ENCODE peak calls at places on chromosomes 4 and X, in four cellular contexts. D, V, G and R are unnamed samples.

GRCh38 chrX:14026121-14026520 is 3.6 kb downstream of the GEMIN8 start:
- DNase-seq in G (no peak), V (no peak), D (no peak), R (no peak)

GRCh38 chrX:9227276-9227675 is 193.3 kb upstream of the FAM9B start:
- DNase-seq in D (no peak), G (no peak), V (no peak), R (no peak)

GRCh38 chr4:17206829-17207773 is 304.8 kb downstream of the QDPR start:
- DNase-seq in D (no peak), V (no peak), G (no peak), R (no peak)

GRCh38 chr4:186940476-186940875 is 216.8 kb upstream of the FAT1 start:
- DNase-seq in V (no peak), D (no peak), G (no peak), R (no peak)

GRCh38 chr4:101232074-101232776 is 115.1 kb downstream of the PPP3CA start:
- DNase-seq in G (no peak), D (no peak), V (no peak), R (peak; percentile 33)

GRCh38 chr4:24456431-24456830 is 127.9 kb downstream of the DHX15 start:
- DNase-seq in V (no peak), D (no peak), G (no peak), R (no peak)

GRCh38 chr4:76950846-76951321 is 1.3 kb downstream of the SEPTIN11 start:
- DNase-seq in V (no peak), D (no peak), G (peak; percentile 18), R (no peak)

GRCh38 chr4:62320612-62321011 is 1120.5 kb downstream of the ADGRL3 start:
- DNase-seq in D (no peak), V (peak; percentile 7), G (no peak), R (no peak)

GRCh38 chr4:144899393-144899792 is 198.6 kb downstream of the ANAPC10 start:
- DNase-seq in V (no peak), G (no peak), D (no peak), R (no peak)

GRCh38 chr4:15675363-15675762 is 6.3 kb upstream of the FAM200B start:
- DNase-seq in G (no peak), V (no peak), D (no peak), R (no peak)

GRCh38 chr4:74934016-74934821 is 1.3 kb downstream of the PARM1 start:
- DNase-seq in D (peak; percentile 75), V (peak; percentile 58), G (peak; percentile 54), R (no peak)

GRCh38 chrX:633655-634305 is 3.2 kb downstream of the SHOX start:
- DNase-seq in V (peak; percentile 63), D (peak; percentile 50), G (no peak), R (no peak)

GRCh38 chrX:138463476-138463875 is 248.0 kb downstream of the FGF13 start:
- DNase-seq in D (no peak), G (no peak), V (no peak), R (no peak)

GRCh38 chr4:101756181-101756580 is 34.3 kb upstream of the BANK1 start:
- DNase-seq in D (no peak), V (no peak), G (no peak), R (no peak)

GRCh38 chr4:110514889-110515479 is 39.0 kb downstream of the ENPEP start:
- DNase-seq in D (no peak), G (no peak), V (no peak), R (no peak)

GRCh38 chrX:141405878-141406492 is 163.7 kb upstream of the SPANXC start:
- DNase-seq in G (no peak), D (no peak), V (no peak), R (no peak)

GRCh38 chrX:23127586-23127985 is 127.8 kb downstream of the DDX53 start:
- DNase-seq in D (no peak), G (no peak), V (no peak), R (no peak)

GRCh38 chrX:134171661-134172587 is 65.1 kb upstream of the CCDC160 start:
- DNase-seq in D (peak; percentile 74), V (peak; percentile 78), G (no peak), R (peak; percentile 15)

GRCh38 chrX:132407704-132408103 is 81.1 kb downstream of the MBNL3 start:
- DNase-seq in G (no peak), V (no peak), D (no peak), R (no peak)

GRCh38 chr4:77473509-77473908 is 132.1 kb upstream of the CXCL13 start:
- DNase-seq in G (no peak), V (no peak), D (peak; percentile 64), R (no peak)

GRCh38 chr4:185171373-185172071 is 28.5 kb downstream of the SLC25A4 start:
- DNase-seq in D (no peak), V (no peak), G (no peak), R (no peak)

GRCh38 chr4:85107553-85107952 is 141.1 kb upstream of the WDFY3 start:
- DNase-seq in V (no peak), G (no peak), D (no peak), R (no peak)

GRCh38 chr4:6762244-6762615 is 20.3 kb upstream of the KIAA0232 start:
- DNase-seq in V (no peak), G (no peak), D (no peak), R (no peak)

GRCh38 chr4:129218897-129219296 is 122.9 kb downstream of the C4orf33 start:
- DNase-seq in V (no peak), G (no peak), D (no peak), R (no peak)

GRCh38 chr4:71389149-71389840 is 50.5 kb downstream of the SLC4A4 start:
- DNase-seq in G (no peak), D (no peak), V (no peak), R (no peak)

GRCh38 chrX:107561468-107562215 is 66.7 kb upstream of the PRPS1 start:
- DNase-seq in D (peak; percentile 87), G (no peak), V (no peak), R (no peak)

GRCh38 chr4:71368906-71369305 is 30.1 kb downstream of the SLC4A4 start:
- DNase-seq in G (no peak), V (peak; percentile 32), D (no peak), R (no peak)

GRCh38 chr4:52529983-52530382 is 129.1 kb downstream of the USP46 start:
- DNase-seq in G (no peak), D (no peak), V (no peak), R (no peak)

GRCh38 chrX:135596495-135596894 is 76.0 kb downstream of the INTS6L start:
- DNase-seq in G (peak; percentile 46), D (peak; percentile 83), V (no peak), R (no peak)

GRCh38 chr4:164252286-164252685 is 501.6 kb upstream of the SMIM31 start:
- DNase-seq in V (no peak), D (peak; percentile 75), G (no peak), R (no peak)

GRCh38 chr4:84606645-84607044 is 23.7 kb downstream of the CDS1 start:
- DNase-seq in V (no peak), D (no peak), G (no peak), R (no peak)

GRCh38 chrX:51834076-51834475 is 59.3 kb upstream of the MAGED1 start:
- DNase-seq in V (no peak), G (peak; percentile 11), D (no peak), R (no peak)

GRCh38 chr4:121900132-121900983 is 30.1 kb upstream of the BBS7 start:
- DNase-seq in V (no peak), G (peak; percentile 35), D (peak; percentile 85), R (no peak)

GRCh38 chrX:153400146-153401132 is 711 bp downstream of the PNMA6E start:
- DNase-seq in G (peak; percentile 41), V (peak; percentile 88), D (peak; percentile 86), R (peak; percentile 47)

GRCh38 chr4:40185830-40186664 is 10.8 kb upstream of the RHOH start:
- DNase-seq in V (no peak), G (no peak), D (no peak), R (no peak)

GRCh38 chr4:47623916-47624554 is 139.0 kb downstream of the ATP10D start:
- DNase-seq in V (no peak), G (no peak), D (no peak), R (no peak)

GRCh38 chr4:157304769-157305168 is 84.2 kb downstream of the GRIA2 start:
- DNase-seq in V (no peak), G (no peak), D (no peak), R (no peak)

GRCh38 chrX:80285131-80285773 is 135.0 kb upstream of the TENT5D start:
- DNase-seq in D (peak; percentile 72), V (no peak), G (peak; percentile 13), R (no peak)

DNA sequence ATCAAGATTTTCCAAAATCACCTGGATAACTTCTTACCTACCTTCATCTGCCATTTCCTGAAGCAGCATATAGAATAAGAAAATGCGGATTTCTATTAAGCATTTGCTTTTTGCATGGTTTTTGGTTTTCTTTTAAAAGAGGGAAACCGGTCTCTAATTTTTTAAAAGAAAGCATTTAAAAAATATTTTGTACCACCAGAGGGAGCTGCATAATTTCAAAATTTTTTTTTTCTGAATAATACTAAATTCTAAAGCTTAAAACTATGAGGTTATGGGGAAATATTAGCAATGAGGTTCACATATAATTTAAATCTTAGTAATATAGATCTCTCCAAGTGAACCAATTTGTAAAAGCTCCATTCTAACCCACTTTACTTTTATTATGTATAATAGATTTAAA is 137.7 kb upstream of the TENT5D start:
- DNase-seq in V (no peak), G (no peak), D (no peak), R (no peak)
- H3K27me3 ChIP-seq in V (no peaks in the 10 kb centered on the region), G (no peaks in the 10 kb centered on the region), D (no peaks in the 10 kb centered on the region), R (no peaks in the 10 kb centered on the region)

GRCh38 chr4:8586671-8587468 is 5.7 kb upstream of the CPZ start:
- DNase-seq in D (no peak), G (no peak), V (peak; percentile 71), R (no peak)

GRCh38 chr4:8588196-8588470 is 4.4 kb upstream of the CPZ start:
- DNase-seq in D (no peak), G (no peak), V (no peak), R (no peak)

GRCh38 chr4:8589336-8589735 is 3.2 kb upstream of the CPZ start:
- DNase-seq in V (peak; percentile 34), G (no peak), D (no peak), R (no peak)

GRCh38 chr4:8586246-8586645 is 6.1 kb downstream of the GPR78 start:
- DNase-seq in D (no peak), G (no peak), V (no peak), R (no peak)

GRCh38 chr4:8587469-8588195 is 4.9 kb upstream of the CPZ start:
- DNase-seq in D (no peak), V (no peak), G (no peak), R (peak; percentile 26)
- H3K27me3 ChIP-seq in D (peaks cover 19% of the 10 kb centered on the region), V (peaks cover 11% of the 10 kb centered on the region), G (peaks cover 21% of the 10 kb centered on the region), R (peaks cover 85% of the 10 kb centered on the region)

GRCh38 chr4:3873446-3874415 is 107.5 kb downstream of the ADRA2C start:
- DNase-seq in G (no peak), D (peak; percentile 87), V (no peak), R (no peak)
- H3K27me3 ChIP-seq in G (peaks cover 84% of the 10 kb centered on the region), D (peaks cover 31% of the 10 kb centered on the region), V (peaks cover 37% of the 10 kb centered on the region), R (peaks cover 43% of the 10 kb centered on the region)

DNA sequence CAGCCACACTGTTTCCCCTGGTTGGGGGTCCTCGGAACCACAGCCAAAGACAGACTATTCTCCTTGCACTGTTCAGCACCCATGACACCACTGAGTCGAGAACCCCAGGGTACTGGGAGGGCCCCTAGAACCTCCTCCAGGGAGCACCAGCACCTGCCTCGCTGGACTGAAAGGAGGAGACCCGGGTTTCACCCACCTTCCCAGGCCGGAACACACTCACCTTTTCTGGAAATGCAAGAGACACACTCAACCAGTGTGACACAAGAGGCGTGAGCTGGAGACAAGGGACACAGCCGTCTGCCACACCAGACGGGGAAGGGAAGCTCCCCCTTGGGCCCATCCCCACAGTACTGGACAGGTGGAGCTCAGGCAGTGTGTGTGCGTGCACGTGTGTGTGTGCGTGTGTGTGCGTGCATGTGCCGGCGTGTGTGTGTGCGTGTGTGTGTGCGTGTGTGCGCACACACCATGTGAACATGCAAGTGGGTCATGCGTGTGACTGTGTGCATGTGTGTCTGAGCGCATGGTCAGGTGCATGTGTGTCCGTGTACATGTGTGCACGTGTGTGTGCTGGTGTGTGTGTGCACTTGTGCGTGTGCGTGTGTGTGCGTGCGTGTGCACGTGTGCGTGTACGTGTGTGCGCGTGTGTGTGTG is 128.8 kb upstream of the NKX1-1 start:
- DNase-seq in G (no peak), V (peak; percentile 54), D (no peak), R (peak; percentile 14)
- H3K27me3 ChIP-seq in G (peaks cover 32% of the 10 kb centered on the region), V (peaks cover 8% of the 10 kb centered on the region), D (no peaks in the 10 kb centered on the region), R (peaks cover 8% of the 10 kb centered on the region)